ENCODE peak calls at places on chromosomes 16 and 17, in six cellular contexts. A, Q, R, H, J and W are unnamed samples.

GRCh38 chr16:49410226-49410625 is 36.6 kb downstream of the C16orf78 start:
- DNase-seq in R (no peak), A (no peak), J (no peak), Q (no peak), H (no peak), W (peak)

GRCh38 chr16:80619824-80620223 is 79.0 kb downstream of the DYNLRB2 start:
- DNase-seq in J (no peak), A (no peak), Q (no peak), R (no peak), H (no peak), W (no peak)

GRCh38 chr16:67719778-67720144 is 645 bp upstream of the GFOD2 start:
- DNase-seq in A (no peak), Q (peak), R (peak), J (peak), H (no peak), W (peak)

GRCh38 chr17:72538921-72539352 is 418.1 kb downstream of the SOX9 start:
- DNase-seq in A (peak), Q (no peak), H (no peak), R (no peak), J (no peak), W (no peak)

GRCh38 chr17:17313350-17313991 is 10.3 kb downstream of the NT5M start:
- DNase-seq in Q (peak), R (peak), J (no peak), A (peak), H (no peak), W (peak)

GRCh38 chr17:57899391-57899790 is 49.5 kb upstream of the MRPS23 start:
- DNase-seq in Q (no peak), R (no peak), J (no peak), A (no peak), H (peak), W (no peak)

GRCh38 chr16:50974438-50975036 is 176.5 kb downstream of the SALL1 start:
- DNase-seq in R (no peak), J (no peak), H (no peak), Q (no peak), A (peak), W (no peak)

GRCh38 chr17:75849304-75849695 is 5.1 kb upstream of the UNC13D start:
- DNase-seq in A (no peak), R (no peak), H (no peak), Q (no peak), J (no peak), W (no peak)

GRCh38 chr16:28063047-28063521 is 430 bp downstream of the GSG1L start:
- DNase-seq in H (peak), Q (no peak), J (no peak), R (no peak), A (no peak), W (no peak)

GRCh38 chr16:69112285-69113129 is 7.1 kb downstream of the HAS3 start:
- DNase-seq in R (peak), Q (peak), H (peak), J (peak), A (peak), W (peak)

GRCh38 chr16:11700264-11701029 is 32.2 kb downstream of the SNN start:
- DNase-seq in Q (no peak), J (no peak), R (no peak), H (no peak), A (no peak), W (no peak)

GRCh38 chr17:77105706-77106105 is 35.1 kb upstream of the SEC14L1 start:
- DNase-seq in R (no peak), Q (no peak), J (no peak), H (no peak), A (no peak), W (no peak)

GRCh38 chr17:5715478-5715877 is 131.2 kb upstream of the NLRP1 start:
- DNase-seq in J (no peak), H (no peak), Q (no peak), R (no peak), A (no peak), W (no peak)

GRCh38 chr17:31696184-31696602 is 162.9 kb downstream of the COPRS start:
- DNase-seq in H (peak), A (peak), R (peak), J (peak), Q (no peak), W (peak)

GRCh38 chr17:53724726-53725125 is 98.0 kb upstream of the KIF2B start:
- DNase-seq in R (no peak), H (no peak), J (no peak), A (no peak), Q (no peak), W (no peak)

GRCh38 chr17:74605361-74605760 is 13.3 kb upstream of the CD300LD start:
- DNase-seq in A (no peak), J (peak), Q (peak), R (no peak), H (peak), W (no peak)

GRCh38 chr17:4479982-4480751 is 18.5 kb upstream of the SPNS2 start:
- DNase-seq in Q (no peak), A (no peak), J (no peak), R (no peak), H (no peak), W (no peak)

GRCh38 chr17:4480929-4481898 is 17.5 kb upstream of the SPNS2 start:
- DNase-seq in A (peak), J (no peak), H (no peak), R (no peak), Q (no peak), W (peak)

GRCh38 chr17:4485676-4486646 is 12.7 kb upstream of the SPNS2 start:
- DNase-seq in J (no peak), R (no peak), Q (no peak), H (no peak), A (no peak), W (no peak)

GRCh38 chr17:4482338-4483011 is 16.2 kb upstream of the SPNS2 start:
- DNase-seq in A (peak), J (no peak), H (no peak), R (no peak), Q (no peak), W (no peak)

DNA sequence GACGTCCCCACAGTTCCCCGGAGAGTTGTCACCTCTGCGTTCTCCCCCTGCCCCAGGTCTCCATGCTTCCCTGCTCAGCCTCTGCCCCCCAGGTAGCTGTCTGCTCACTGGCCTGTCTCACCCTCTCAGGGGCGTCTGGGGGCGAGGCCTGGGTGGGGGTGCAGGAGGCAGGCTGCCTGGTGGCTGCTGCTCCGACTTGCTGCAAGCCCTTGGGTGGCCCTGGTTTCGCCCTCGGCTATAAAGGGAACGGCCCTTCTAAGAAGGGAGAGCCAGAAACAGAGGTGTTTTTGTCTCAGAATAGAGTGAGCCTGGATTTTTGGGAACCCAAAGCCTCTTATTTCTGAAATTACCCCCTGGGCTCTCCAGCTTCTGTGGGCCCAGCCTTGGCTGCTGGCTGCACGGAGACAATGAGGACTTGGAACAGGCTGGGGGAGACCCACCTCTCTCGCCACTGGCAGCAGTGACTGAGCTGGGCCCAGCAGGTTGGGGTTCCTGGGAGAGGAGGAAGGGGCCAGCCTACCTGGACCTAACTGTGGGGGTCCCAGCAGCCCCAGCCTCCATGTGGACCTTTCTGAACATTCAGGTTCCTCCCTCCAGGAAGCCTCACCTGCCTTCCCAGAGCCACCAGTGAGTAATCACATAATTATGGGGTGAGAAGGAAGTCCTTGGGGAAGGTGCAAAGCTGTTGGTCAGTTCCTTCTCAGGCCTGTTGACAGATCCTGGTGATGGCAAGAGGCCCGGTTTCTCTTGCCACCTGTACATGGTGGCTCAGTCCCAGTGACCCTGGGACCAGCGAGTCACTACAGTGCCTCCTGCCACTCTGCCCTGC is 15.5 kb upstream of the SPNS2 start:
- DNase-seq in H (no peak), R (no peak), A (peak), J (no peak), Q (peak), W (no peak)
- TF ChIP-seq POLR2A in H (no peak), R (peak), A (peak), J (no peak), Q (no peak), W (peak)

DNA sequence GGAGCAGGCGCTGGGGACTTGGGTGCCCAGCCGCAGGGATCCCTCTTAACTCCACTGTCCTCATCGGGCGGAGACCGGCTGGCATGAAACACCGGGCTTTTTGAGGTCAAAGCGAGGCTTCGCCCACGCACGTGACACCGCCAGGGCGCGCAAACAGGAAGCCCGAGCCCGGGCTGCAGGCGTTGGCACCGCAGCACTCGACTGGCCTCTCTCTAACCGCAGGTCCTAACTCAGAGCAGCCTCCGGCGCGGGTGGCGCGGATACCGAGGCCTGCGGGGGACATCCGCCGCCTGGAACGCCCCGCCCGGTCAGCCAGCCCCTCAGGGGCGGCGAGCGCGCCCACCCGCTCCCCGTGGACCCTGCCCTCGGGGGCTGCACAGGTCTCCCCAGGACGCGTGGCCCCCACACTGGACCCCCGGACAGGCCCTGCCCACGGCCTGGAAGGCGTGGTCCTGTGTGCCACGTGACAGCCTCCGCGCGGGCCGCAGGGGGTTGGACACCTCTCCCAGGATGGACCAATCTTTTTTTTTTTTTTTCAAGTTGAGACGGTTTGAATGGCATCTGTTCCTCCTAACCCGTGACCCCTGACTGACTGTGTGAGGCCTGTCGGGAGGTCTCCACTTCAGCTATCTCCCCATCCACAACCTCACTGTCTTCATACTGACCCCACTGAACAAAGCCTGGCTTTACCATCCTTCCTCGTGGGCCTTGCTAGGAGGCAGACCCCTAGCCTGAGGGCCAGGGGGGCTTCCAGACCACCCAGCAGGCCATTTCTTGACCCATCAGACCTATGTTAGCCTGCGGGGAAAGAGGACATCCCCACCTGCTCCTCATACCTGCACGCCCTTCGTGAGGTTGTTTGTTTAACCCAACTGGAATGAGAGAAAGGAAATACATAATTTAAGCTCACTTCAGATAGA is 8.4 kb upstream of the SLC47A2 start:
- DNase-seq in R (peak), J (peak), H (peak), Q (no peak), A (peak), W (peak)
- H3K4me3 ChIP-seq in R (peak), J (no peak), H (peak), Q (no peak), A (peak), W (peak)

GRCh38 chr17:36486204-36487194 is at the start of gene ZNHIT3:
- DNase-seq in R (peak), Q (peak), J (peak), A (peak), H (peak), W (peak)
- TF ChIP-seq POLR2A in R (peak), Q (peak), J (peak), A (peak), H (no peak), W (peak)

GRCh38 chr16:88810868-88811599 is 694 bp downstream of the APRT start:
- DNase-seq in R (peak), A (peak), J (peak), Q (peak), H (peak), W (peak)

GRCh38 chr16:88809068-88809675 is 2.6 kb downstream of the APRT start:
- DNase-seq in H (no peak), Q (no peak), R (no peak), J (no peak), A (no peak), W (no peak)

GRCh38 chr16:88811600-88811849 is 203 bp downstream of the APRT start:
- DNase-seq in Q (no peak), A (no peak), H (no peak), J (no peak), R (no peak), W (no peak)

GRCh38 chr16:88810166-88810867 is 1.4 kb downstream of the APRT start:
- DNase-seq in R (no peak), Q (no peak), J (no peak), H (no peak), A (no peak), W (no peak)

GRCh38 chr16:88809676-88810165 is 2.0 kb downstream of the APRT start:
- DNase-seq in R (no peak), A (no peak), J (no peak), Q (no peak), H (no peak), W (no peak)
- H3K4me3 ChIP-seq in R (no peak), A (no peak), J (no peak), Q (peak), H (no peak), W (no peak)

GRCh38 chr16:86037999-86038922 is 139.3 kb downstream of the IRF8 start:
- DNase-seq in R (peak), J (no peak), H (no peak), Q (no peak), A (no peak), W (peak)

GRCh38 chr16:86033016-86033474 is 134.1 kb downstream of the IRF8 start:
- DNase-seq in R (no peak), H (no peak), Q (no peak), J (peak), A (no peak), W (peak)

GRCh38 chr16:86034421-86034919 is 135.5 kb downstream of the IRF8 start:
- DNase-seq in H (no peak), Q (no peak), J (peak), R (peak), A (no peak), W (no peak)

GRCh38 chr16:86033971-86034370 is 135.0 kb downstream of the IRF8 start:
- DNase-seq in H (no peak), A (no peak), Q (no peak), J (peak), R (no peak), W (peak)

GRCh38 chr16:86035906-86036305 is 136.9 kb downstream of the IRF8 start:
- DNase-seq in Q (no peak), R (no peak), A (no peak), J (no peak), H (no peak), W (no peak)
- TF ChIP-seq POLR2A in Q (no peak), R (no peak), A (no peak), J (no peak), H (no peak), W (no peak)